ENCODE peak calls at places on chromosomes 6 and 20, in seven cellular contexts. T is K562, O is SK-N-SH, I is H1, V is HepG2, K is GM12878, N is GM12892. Y is an unnamed sample.

GRCh38 chr20:48657426-48658197 is 170.2 kb downstream of the PREX1 start:
- DNase-seq in T (peak), O (peak), I (peak), V (peak), K (peak), N (peak), Y (peak)

GRCh38 chr6:151675746-151676459 is 131.6 kb upstream of the ESR1 start:
- DNase-seq in T (peak), O (peak), I (peak), V (peak), K (peak), N (peak), Y (peak)

GRCh38 chr20:57082546-57082945 is 183.9 kb downstream of the BMP7 start:
- DNase-seq in T (no peak), O (no peak), I (no peak), V (no peak), K (no peak), N (no peak), Y (no peak)

GRCh38 chr6:154229796-154230195 is 126.8 kb downstream of the IPCEF1 start:
- DNase-seq in T (no peak), O (no peak), I (no peak), V (no peak), K (no peak), N (no peak), Y (no peak)

GRCh38 chr20:24109008-24109407 is 120.4 kb upstream of the GGTLC1 start:
- DNase-seq in T (peak), O (no peak), I (no peak), V (no peak), K (no peak), N (no peak), Y (no peak)

GRCh38 chr20:20237093-20237959 is 130.6 kb upstream of the INSM1 start:
- DNase-seq in T (peak), O (peak), I (peak), V (peak), K (no peak), N (peak), Y (peak)

GRCh38 chr6:111573118-111573883 is 32.4 kb downstream of the TRAF3IP2 start:
- DNase-seq in T (no peak), O (no peak), I (no peak), V (no peak), K (no peak), N (no peak), Y (no peak)

GRCh38 chr6:15340105-15340601 is 94.3 kb downstream of the JARID2 start:
- DNase-seq in T (no peak), O (no peak), I (no peak), V (no peak), K (no peak), N (no peak), Y (no peak)

GRCh38 chr6:3663081-3663480 is 88.4 kb downstream of the PXDC1 start:
- DNase-seq in T (no peak), O (no peak), I (no peak), V (no peak), K (no peak), N (no peak), Y (no peak)

GRCh38 chr20:34022154-34022842 is 28.6 kb downstream of the RALY start:
- DNase-seq in T (peak), O (peak), I (no peak), V (peak), K (peak), N (peak), Y (no peak)

GRCh38 chr6:8608737-8609136 is 173.4 kb upstream of the SLC35B3 start:
- DNase-seq in T (no peak), O (no peak), I (no peak), V (no peak), K (no peak), N (no peak), Y (no peak)

GRCh38 chr20:33992145-33992922 is 1.4 kb upstream of the RALY start:
- DNase-seq in T (no peak), O (no peak), I (no peak), V (no peak), K (no peak), N (no peak), Y (no peak)

GRCh38 chr20:18637296-18637695 is 49.4 kb downstream of the DTD1 start:
- DNase-seq in T (no peak), O (no peak), I (no peak), V (no peak), K (no peak), N (no peak), Y (no peak)
- TF ChIP-seq POLR2AphosphoS5 in T (no peak), O (no peak), I (no peak), V (no peak), K (no peak), N (no peak), Y (no peak)

DNA sequence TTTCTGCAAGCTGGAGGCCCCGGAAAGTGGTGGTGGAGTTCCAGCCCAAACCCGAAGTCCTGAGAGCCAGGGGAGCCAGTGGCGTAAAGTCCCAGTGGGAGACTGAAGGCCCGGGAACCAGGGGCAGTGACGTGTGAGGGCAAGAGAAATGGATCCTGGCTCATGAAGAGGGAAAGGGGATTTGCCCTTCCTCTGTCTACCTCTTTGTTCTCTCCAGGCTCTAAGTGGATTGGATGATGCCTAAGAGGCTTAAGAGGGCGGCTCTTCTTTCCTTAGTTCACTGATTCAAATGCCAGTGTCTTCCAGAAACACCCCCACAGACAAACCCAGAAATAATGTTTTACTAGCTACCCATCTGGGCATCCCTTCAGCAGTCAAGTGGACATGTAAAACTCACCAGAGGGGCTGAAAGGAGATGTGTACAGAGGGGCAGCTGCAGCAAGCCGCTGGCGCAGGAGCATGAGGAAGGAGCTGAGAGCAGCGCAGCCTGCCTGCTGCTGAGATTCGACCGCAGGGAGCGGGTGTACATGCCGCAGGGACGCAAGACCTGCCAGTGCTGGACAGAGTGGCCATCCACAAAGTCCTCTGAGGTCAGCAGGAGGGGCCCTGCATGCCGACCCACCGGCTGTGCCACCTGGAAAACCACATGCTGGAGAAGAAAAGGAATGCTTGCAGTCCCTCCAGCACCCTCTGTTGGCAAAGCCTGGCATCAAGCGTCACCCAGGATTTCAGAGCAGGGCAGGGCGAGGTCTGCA is 29.5 kb downstream of the CDYL start:
- DNase-seq in T (no peak), O (peak), I (peak), V (peak), K (no peak), N (no peak), Y (no peak)
- TF ChIP-seq TAF1 in T (no peak), O (no peak), I (no peak), V (no peak), K (no peak), N (no peak), Y (no peak)

GRCh38 chr20:61598586-61598985 is 346.5 kb downstream of the CDH4 start:
- DNase-seq in T (no peak), O (no peak), I (no peak), V (no peak), K (no peak), N (no peak), Y (no peak)

GRCh38 chr20:61601361-61601760 is 349.3 kb downstream of the CDH4 start:
- DNase-seq in T (no peak), O (no peak), I (no peak), V (no peak), K (no peak), N (no peak), Y (no peak)

GRCh38 chr20:61600061-61600460 is 348.0 kb downstream of the CDH4 start:
- DNase-seq in T (no peak), O (no peak), I (no peak), V (no peak), K (no peak), N (no peak), Y (no peak)

GRCh38 chr20:61597996-61598395 is 345.9 kb downstream of the CDH4 start:
- DNase-seq in T (no peak), O (no peak), I (no peak), V (no peak), K (no peak), N (no peak), Y (no peak)

GRCh38 chr20:61599061-61599930 is 347.2 kb downstream of the CDH4 start:
- DNase-seq in T (peak), O (peak), I (peak), V (no peak), K (no peak), N (no peak), Y (no peak)
- TF ChIP-seq POLR2AphosphoS5 in T (no peak), O (no peak), I (no peak), V (no peak), K (no peak), N (no peak), Y (no peak)

GRCh38 chr6:76347539-76347938 is 275.1 kb upstream of the IMPG1 start:
- DNase-seq in T (no peak), O (no peak), I (no peak), V (no peak), K (no peak), N (no peak), Y (no peak)

GRCh38 chr6:76351275-76351674 is 278.8 kb upstream of the IMPG1 start:
- DNase-seq in T (no peak), O (no peak), I (no peak), V (peak), K (no peak), N (no peak), Y (no peak)
- TF ChIP-seq TAF1 in T (no peak), O (no peak), I (no peak), V (no peak), K (no peak), N (no peak), Y (no peak)

Y was measured in GM12891.